ENCODE peak calls at places on chromosomes 11 and 22, in six cellular contexts. One of them, this sample, is unnamed.

GRCh38 chr11:123180166-123180565 is 14.9 kb downstream of the CLMP start:
- DNase-seq in trophoblast cell: peak; percentile 31
- DNase-seq in upper lobe of left lung: peak; percentile 45
- DNase-seq in DND-41: no peak
- DNase-seq in HCT116: no peak
- DNase-seq in CD4-positive, CD25-positive, alpha-beta regulatory T cell: no peak
- DNase-seq in this sample: no peak

GRCh38 chr22:32119568-32120235 is 39.4 kb downstream of the C22orf42 start:
- DNase-seq in trophoblast cell: no peak
- DNase-seq in upper lobe of left lung: no peak
- DNase-seq in DND-41: no peak
- DNase-seq in HCT116: no peak
- DNase-seq in CD4-positive, CD25-positive, alpha-beta regulatory T cell: no peak
- DNase-seq in this sample: no peak

GRCh38 chr11:94525933-94526332 is 13.7 kb downstream of the C11orf97 start:
- DNase-seq in trophoblast cell: no peak
- DNase-seq in upper lobe of left lung: peak; percentile 81
- DNase-seq in DND-41: no peak
- DNase-seq in HCT116: no peak
- DNase-seq in CD4-positive, CD25-positive, alpha-beta regulatory T cell: no peak
- DNase-seq in this sample: peak; percentile 18

GRCh38 chr11:36361901-36362391 is 65.9 kb downstream of the PRR5L start:
- DNase-seq in trophoblast cell: peak; percentile 59
- DNase-seq in upper lobe of left lung: peak; percentile 44
- DNase-seq in DND-41: no peak
- DNase-seq in HCT116: no peak
- DNase-seq in CD4-positive, CD25-positive, alpha-beta regulatory T cell: no peak
- DNase-seq in this sample: no peak

GRCh38 chr11:723120-723883 is 17.3 kb downstream of the EPS8L2 start:
- DNase-seq in trophoblast cell: peak; percentile 59
- DNase-seq in upper lobe of left lung: no peak
- DNase-seq in DND-41: peak; percentile 57
- DNase-seq in HCT116: no peak
- DNase-seq in CD4-positive, CD25-positive, alpha-beta regulatory T cell: peak; percentile 66
- DNase-seq in this sample: peak; percentile 39

GRCh38 chr11:48037709-48038468 is 57.5 kb downstream of the PTPRJ start:
- DNase-seq in trophoblast cell: no peak
- DNase-seq in upper lobe of left lung: no peak
- DNase-seq in DND-41: no peak
- DNase-seq in HCT116: no peak
- DNase-seq in CD4-positive, CD25-positive, alpha-beta regulatory T cell: no peak
- DNase-seq in this sample: no peak

GRCh38 chr22:44738347-44738715 is 14.0 kb upstream of the ARHGAP8 start:
- DNase-seq in trophoblast cell: peak; percentile 35
- DNase-seq in upper lobe of left lung: peak; percentile 70
- DNase-seq in DND-41: no peak
- DNase-seq in HCT116: no peak
- DNase-seq in CD4-positive, CD25-positive, alpha-beta regulatory T cell: no peak
- DNase-seq in this sample: no peak

GRCh38 chr11:112658521-112658920 is 302.7 kb upstream of the NCAM1 start:
- DNase-seq in trophoblast cell: no peak
- DNase-seq in upper lobe of left lung: no peak
- DNase-seq in DND-41: no peak
- DNase-seq in HCT116: no peak
- DNase-seq in CD4-positive, CD25-positive, alpha-beta regulatory T cell: no peak
- DNase-seq in this sample: no peak

GRCh38 chr11:118216621-118217526 is 7.9 kb downstream of the JAML start:
- DNase-seq in trophoblast cell: no peak
- DNase-seq in upper lobe of left lung: no peak
- DNase-seq in DND-41: no peak
- DNase-seq in HCT116: no peak
- DNase-seq in CD4-positive, CD25-positive, alpha-beta regulatory T cell: no peak
- DNase-seq in this sample: no peak

GRCh38 chr11:108518581-108518980 is 20.4 kb upstream of the POGLUT3 start:
- DNase-seq in trophoblast cell: peak; percentile 86
- DNase-seq in upper lobe of left lung: no peak
- DNase-seq in DND-41: no peak
- DNase-seq in HCT116: no peak
- DNase-seq in CD4-positive, CD25-positive, alpha-beta regulatory T cell: no peak
- DNase-seq in this sample: no peak

GRCh38 chr11:2314136-2314524 is 12.3 kb downstream of the TSPAN32 start:
- DNase-seq in trophoblast cell: no peak
- DNase-seq in upper lobe of left lung: no peak
- DNase-seq in DND-41: no peak
- DNase-seq in HCT116: no peak
- DNase-seq in CD4-positive, CD25-positive, alpha-beta regulatory T cell: no peak
- DNase-seq in this sample: no peak
- H3K4me1 ChIP-seq in trophoblast cell: no peaks in the 10 kb centered on the region
- H3K4me1 ChIP-seq in upper lobe of left lung: peaks cover 19% of the 10 kb centered on the region
- H3K4me1 ChIP-seq in DND-41: no peaks in the 10 kb centered on the region
- H3K4me1 ChIP-seq in HCT116: peaks cover 20% of the 10 kb centered on the region
- H3K4me1 ChIP-seq in CD4-positive, CD25-positive, alpha-beta regulatory T cell: peaks cover 4% of the 10 kb centered on the region
- H3K4me1 ChIP-seq in this sample: no peaks in the 10 kb centered on the region

DNA sequence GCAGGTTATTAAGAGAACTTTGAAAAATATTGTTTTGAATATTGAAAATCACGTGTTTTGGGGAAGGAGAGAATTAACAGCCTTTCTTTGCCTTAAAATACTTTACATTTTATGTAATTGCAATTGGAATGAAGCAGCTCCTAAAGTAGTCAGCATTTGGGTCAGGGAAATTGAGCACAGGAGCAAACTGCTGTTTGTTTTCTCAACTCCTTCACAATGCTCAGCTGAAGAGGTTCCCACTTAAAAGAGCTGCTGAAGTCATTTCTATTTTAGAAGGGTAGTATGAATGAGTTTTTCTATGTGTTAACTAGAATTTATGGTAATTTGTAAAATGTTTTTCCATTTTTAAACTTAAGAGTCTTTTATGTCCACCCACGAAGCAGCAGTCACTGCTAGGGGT is 8.1 kb upstream of the UCP2 start:
- DNase-seq in trophoblast cell: no peak
- DNase-seq in upper lobe of left lung: no peak
- DNase-seq in DND-41: no peak
- DNase-seq in HCT116: no peak
- DNase-seq in CD4-positive, CD25-positive, alpha-beta regulatory T cell: no peak
- DNase-seq in this sample: no peak
- H3K4me3 ChIP-seq in trophoblast cell: no peak overlapping the region
- H3K4me3 ChIP-seq in upper lobe of left lung: no peak overlapping the region
- H3K4me3 ChIP-seq in DND-41: no peak overlapping the region
- H3K4me3 ChIP-seq in HCT116: no peak overlapping the region
- H3K4me3 ChIP-seq in CD4-positive, CD25-positive, alpha-beta regulatory T cell: no peak overlapping the region
- H3K4me3 ChIP-seq in this sample: no peak overlapping the region

DNA sequence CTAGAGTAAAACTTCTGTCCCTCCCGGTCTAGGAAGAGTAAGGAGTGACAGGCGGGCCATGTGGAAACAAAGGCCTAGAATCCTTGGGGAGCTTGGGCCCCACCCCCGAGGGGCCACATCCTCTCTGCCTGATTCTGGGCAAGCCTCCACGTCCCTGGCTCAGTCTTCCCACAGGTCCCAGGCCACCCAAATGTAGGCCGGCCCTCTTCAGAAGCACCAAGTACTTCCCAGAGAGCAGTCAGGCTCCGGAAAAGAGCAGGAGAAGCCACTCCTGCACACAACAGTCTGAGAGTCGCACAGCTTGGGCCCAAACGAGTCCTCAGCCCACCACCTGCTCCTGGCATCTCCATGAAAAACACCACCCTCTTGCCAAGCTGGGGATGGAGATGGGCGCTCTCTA is 15.5 kb downstream of the EHD1 start:
- DNase-seq in trophoblast cell: no peak
- DNase-seq in upper lobe of left lung: peak; percentile 62
- DNase-seq in DND-41: no peak
- DNase-seq in HCT116: no peak
- DNase-seq in CD4-positive, CD25-positive, alpha-beta regulatory T cell: no peak
- DNase-seq in this sample: no peak
- H3K4me1 ChIP-seq in trophoblast cell: peaks cover 22% of the 10 kb centered on the region
- H3K4me1 ChIP-seq in upper lobe of left lung: peaks cover 87% of the 10 kb centered on the region
- H3K4me1 ChIP-seq in DND-41: peaks cover 49% of the 10 kb centered on the region
- H3K4me1 ChIP-seq in HCT116: peaks cover 73% of the 10 kb centered on the region
- H3K4me1 ChIP-seq in CD4-positive, CD25-positive, alpha-beta regulatory T cell: peaks cover 100% of the 10 kb centered on the region
- H3K4me1 ChIP-seq in this sample: no peaks in the 10 kb centered on the region

GRCh38 chr22:37243402-37244113 is 511 bp downstream of the RAC2 start:
- DNase-seq in trophoblast cell: no peak
- DNase-seq in upper lobe of left lung: no peak
- DNase-seq in DND-41: peak; percentile 82
- DNase-seq in HCT116: no peak
- DNase-seq in CD4-positive, CD25-positive, alpha-beta regulatory T cell: no peak
- DNase-seq in this sample: no peak
- H3K4me3 ChIP-seq in trophoblast cell: no peak overlapping the region
- H3K4me3 ChIP-seq in upper lobe of left lung: peak overlapping the region; percentile 8
- H3K4me3 ChIP-seq in DND-41: peak overlapping the region; percentile 85
- H3K4me3 ChIP-seq in HCT116: peak overlapping the region; percentile 97
- H3K4me3 ChIP-seq in CD4-positive, CD25-positive, alpha-beta regulatory T cell: peak overlapping the region; percentile 93
- H3K4me3 ChIP-seq in this sample: peak overlapping the region; percentile 20

GRCh38 chr11:86138958-86139357 is 70.1 kb upstream of the PICALM start:
- DNase-seq in trophoblast cell: peak; percentile 81
- DNase-seq in upper lobe of left lung: peak; percentile 50
- DNase-seq in DND-41: no peak
- DNase-seq in HCT116: no peak
- DNase-seq in CD4-positive, CD25-positive, alpha-beta regulatory T cell: peak; percentile 46
- DNase-seq in this sample: no peak

GRCh38 chr11:86135319-86135714 is 66.4 kb upstream of the PICALM start:
- DNase-seq in trophoblast cell: no peak
- DNase-seq in upper lobe of left lung: no peak
- DNase-seq in DND-41: no peak
- DNase-seq in HCT116: no peak
- DNase-seq in CD4-positive, CD25-positive, alpha-beta regulatory T cell: no peak
- DNase-seq in this sample: no peak

GRCh38 chr11:86132667-86133310 is 63.9 kb upstream of the PICALM start:
- DNase-seq in trophoblast cell: no peak
- DNase-seq in upper lobe of left lung: no peak
- DNase-seq in DND-41: no peak
- DNase-seq in HCT116: no peak
- DNase-seq in CD4-positive, CD25-positive, alpha-beta regulatory T cell: no peak
- DNase-seq in this sample: no peak

GRCh38 chr11:86134580-86135318 is 65.9 kb upstream of the PICALM start:
- DNase-seq in trophoblast cell: no peak
- DNase-seq in upper lobe of left lung: no peak
- DNase-seq in DND-41: no peak
- DNase-seq in HCT116: no peak
- DNase-seq in CD4-positive, CD25-positive, alpha-beta regulatory T cell: no peak
- DNase-seq in this sample: no peak

GRCh38 chr11:86136542-86136941 is 67.7 kb upstream of the PICALM start:
- DNase-seq in trophoblast cell: no peak
- DNase-seq in upper lobe of left lung: no peak
- DNase-seq in DND-41: no peak
- DNase-seq in HCT116: no peak
- DNase-seq in CD4-positive, CD25-positive, alpha-beta regulatory T cell: no peak
- DNase-seq in this sample: no peak
- H3K4me1 ChIP-seq in trophoblast cell: no peaks in the 10 kb centered on the region
- H3K4me1 ChIP-seq in upper lobe of left lung: peaks cover 17% of the 10 kb centered on the region
- H3K4me1 ChIP-seq in DND-41: no peaks in the 10 kb centered on the region
- H3K4me1 ChIP-seq in HCT116: no peaks in the 10 kb centered on the region
- H3K4me1 ChIP-seq in CD4-positive, CD25-positive, alpha-beta regulatory T cell: peaks cover 26% of the 10 kb centered on the region
- H3K4me1 ChIP-seq in this sample: no peaks in the 10 kb centered on the region

DNA sequence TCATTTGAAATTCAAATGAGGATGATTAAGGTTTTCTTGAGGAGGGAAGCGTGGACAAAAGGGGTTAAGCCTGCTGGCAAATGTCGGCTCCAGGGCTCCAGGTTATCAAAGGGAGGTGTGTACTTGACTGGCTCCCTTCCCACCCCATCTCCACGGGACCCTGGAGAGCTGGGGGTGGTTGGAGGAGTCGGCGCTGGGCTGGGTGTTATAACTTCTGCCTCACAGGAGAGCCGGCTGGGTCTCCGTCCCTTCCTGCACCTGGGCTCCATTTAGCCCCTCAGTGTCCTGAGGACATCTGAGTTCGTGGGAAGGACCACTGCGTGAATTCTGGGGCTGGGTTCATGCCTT is 15.6 kb downstream of the POU2F3 start:
- DNase-seq in trophoblast cell: no peak
- DNase-seq in upper lobe of left lung: no peak
- DNase-seq in DND-41: no peak
- DNase-seq in HCT116: no peak
- DNase-seq in CD4-positive, CD25-positive, alpha-beta regulatory T cell: no peak
- DNase-seq in this sample: no peak
- H3K4me3 ChIP-seq in trophoblast cell: no peak overlapping the region
- H3K4me3 ChIP-seq in upper lobe of left lung: no peak overlapping the region
- H3K4me3 ChIP-seq in DND-41: no peak overlapping the region
- H3K4me3 ChIP-seq in HCT116: no peak overlapping the region
- H3K4me3 ChIP-seq in CD4-positive, CD25-positive, alpha-beta regulatory T cell: no peak overlapping the region
- H3K4me3 ChIP-seq in this sample: no peak overlapping the region

GRCh38 chr22:46803936-46804335 is 41.5 kb downstream of the TBC1D22A start:
- DNase-seq in trophoblast cell: no peak
- DNase-seq in upper lobe of left lung: no peak
- DNase-seq in DND-41: no peak
- DNase-seq in HCT116: no peak
- DNase-seq in CD4-positive, CD25-positive, alpha-beta regulatory T cell: no peak
- DNase-seq in this sample: no peak
- H3K4me1 ChIP-seq in trophoblast cell: no peaks in the 10 kb centered on the region
- H3K4me1 ChIP-seq in upper lobe of left lung: peaks cover 32% of the 10 kb centered on the region
- H3K4me1 ChIP-seq in DND-41: peaks cover 29% of the 10 kb centered on the region
- H3K4me1 ChIP-seq in HCT116: peaks cover 10% of the 10 kb centered on the region
- H3K4me1 ChIP-seq in CD4-positive, CD25-positive, alpha-beta regulatory T cell: peaks cover 11% of the 10 kb centered on the region
- H3K4me1 ChIP-seq in this sample: peaks cover 4% of the 10 kb centered on the region

This sample was measured in HAP-1.